ENCODE peak calls at places on chromosomes 1 and 21, in four cellular contexts. M, C, X and T are unnamed samples.
A peak's percentile ranks its signal among the peaks of the same experiment; 100 is the strongest.

GRCh38 chr1:25990702-25991395 is 7.0 kb downstream of the PAFAH2 start:
- DNase-seq in X (no peak), M (no peak), C (no peak), T (no peak)

GRCh38 chr1:59750612-59751395 is 63.9 kb upstream of the HOOK1 start:
- DNase-seq in M (no peak), C (peak; percentile 61), X (peak; percentile 82), T (no peak)

GRCh38 chr1:209480345-209480744 is 103.2 kb upstream of the CAMK1G start:
- DNase-seq in C (no peak), X (no peak), M (no peak), T (no peak)

GRCh38 chr1:43293896-43294760 is 6.7 kb upstream of the TIE1 start:
- DNase-seq in X (peak; percentile 40), C (no peak), M (no peak), T (no peak)

GRCh38 chr1:212526111-212526491 is 82.5 kb upstream of the ATF3 start:
- DNase-seq in M (no peak), C (no peak), X (no peak), T (no peak)

GRCh38 chr1:222916067-222916466 is 101.2 kb downstream of the DISP1 start:
- DNase-seq in C (no peak), X (no peak), M (no peak), T (no peak)

GRCh38 chr1:53068314-53069084 is 6.5 kb downstream of the PODN start:
- DNase-seq in C (peak; percentile 21), M (no peak), X (no peak), T (no peak)

GRCh38 chr1:21022279-21023040 is 154.2 kb downstream of the EIF4G3 start:
- DNase-seq in X (peak; percentile 97), M (peak; percentile 64), C (no peak), T (no peak)

GRCh38 chr21:17003763-17004373 is 509.0 kb upstream of the CXADR start:
- DNase-seq in C (no peak), X (no peak), M (no peak), T (no peak)

GRCh38 chr1:57927003-57927402 is 503.1 kb upstream of the DAB1 start:
- DNase-seq in X (no peak), M (peak; percentile 5), C (no peak), T (no peak)

GRCh38 chr21:40732998-40733397 is 114.0 kb downstream of the DSCAM start:
- DNase-seq in C (no peak), M (no peak), X (no peak), T (no peak)

GRCh38 chr1:110235839-110236682 is 25.9 kb downstream of the KCNC4 start:
- DNase-seq in M (no peak), C (no peak), X (peak; percentile 87), T (no peak)

GRCh38 chr1:54296666-54297065 is 96.7 kb downstream of the MRPL37 start:
- DNase-seq in X (no peak), M (no peak), C (no peak), T (no peak)

GRCh38 chr1:205098242-205098641 is 14.0 kb upstream of the TMEM81 start:
- DNase-seq in M (no peak), X (no peak), C (no peak), T (no peak)

GRCh38 chr1:224106568-224107281 is 7.2 kb upstream of the FBXO28 start:
- DNase-seq in M (peak; percentile 13), X (peak; percentile 56), C (no peak), T (peak; percentile 4)

GRCh38 chr1:1275836-1276235 is 2.2 kb upstream of the UBE2J2 start:
- DNase-seq in X (no peak), M (no peak), C (no peak), T (no peak)

GRCh38 chr21:43921979-43922945 is 57.2 kb downstream of the AGPAT3 start:
- DNase-seq in M (peak; percentile 76), X (no peak), C (no peak), T (no peak)

GRCh38 chr1:81554108-81554507 is 246.6 kb upstream of the ADGRL2 start:
- DNase-seq in M (no peak), C (no peak), X (no peak), T (no peak)

GRCh38 chr1:45016767-45017166 is 4.7 kb downstream of the UROD start:
- DNase-seq in M (no peak), X (no peak), C (no peak), T (no peak)

GRCh38 chr21:42749226-42749625 is 95.8 kb downstream of the PDE9A start:
- DNase-seq in C (no peak), M (no peak), X (no peak), T (no peak)